ENCODE peak calls at places on chromosomes 12 and 14, in six cellular contexts. L, S, I, Y, T and J are unnamed samples.

GRCh38 chr14:53054457-53054856 is 98.7 kb downstream of the DDHD1 start:
- DNase-seq in Y (no peak), S (no peak), L (no peak), I (no peak), T (no peak), J (no peak)

GRCh38 chr12:89225808-89226368 is 126.4 kb downstream of the DUSP6 start:
- DNase-seq in Y (peak; percentile 89), L (no peak), I (no peak), T (peak; percentile 97), S (no peak), J (peak; percentile 86)

GRCh38 chr12:118164798-118165486 is 29.0 kb downstream of the PEBP1 start:
- DNase-seq in T (peak; percentile 68), S (no peak), L (no peak), I (no peak), Y (peak; percentile 37), J (peak; percentile 37)

GRCh38 chr14:70789361-70789760 is 20.0 kb downstream of the MAP3K9 start:
- DNase-seq in S (no peak), Y (peak; percentile 80), T (no peak), I (no peak), L (no peak), J (no peak)

GRCh38 chr14:22070119-22070982 is 396.7 kb upstream of the OR4E1 start:
- DNase-seq in Y (no peak), T (no peak), L (no peak), S (no peak), I (no peak), J (no peak)

GRCh38 chr12:9064201-9064814 is 51.4 kb downstream of the A2M start:
- DNase-seq in S (peak; percentile 65), I (no peak), L (peak; percentile 52), Y (peak; percentile 50), T (peak; percentile 56), J (peak; percentile 59)

GRCh38 chr12:52243264-52243773 is 10.3 kb downstream of the KRT7 start:
- DNase-seq in Y (peak; percentile 74), S (no peak), T (peak; percentile 89), L (no peak), I (no peak), J (peak; percentile 89)

GRCh38 chr12:795305-795704 is 42.9 kb downstream of the WNK1 start:
- DNase-seq in T (no peak), L (no peak), Y (peak; percentile 14), I (no peak), S (no peak), J (no peak)

GRCh38 chr14:96086032-96086431 is 46.9 kb downstream of the C14orf132 start:
- DNase-seq in L (no peak), I (no peak), S (no peak), T (no peak), Y (peak; percentile 77), J (peak; percentile 79)

GRCh38 chr12:47094804-47095203 is 15.0 kb upstream of the AMIGO2 start:
- DNase-seq in S (no peak), Y (peak; percentile 92), T (no peak), I (no peak), L (no peak), J (peak; percentile 90)

GRCh38 chr12:5259523-5259922 is 172.4 kb upstream of the NTF3 start:
- DNase-seq in S (no peak), Y (peak; percentile 91), L (no peak), T (no peak), I (no peak), J (no peak)

GRCh38 chr14:33646692-33647260 is 304.1 kb downstream of the EGLN3 start:
- DNase-seq in L (no peak), T (no peak), I (no peak), Y (peak; percentile 90), S (no peak), J (peak; percentile 85)

GRCh38 chr12:118328486-118329340 is 44.0 kb downstream of the TAOK3 start:
- DNase-seq in S (no peak), I (no peak), Y (no peak), L (no peak), T (no peak), J (no peak)

GRCh38 chr14:105878554-105878953 is 352.2 kb downstream of the TMEM121 start:
- DNase-seq in S (no peak), T (no peak), I (no peak), Y (no peak), L (no peak), J (no peak)

GRCh38 chr12:67026847-67027246 is 242.3 kb upstream of the CAND1 start:
- DNase-seq in I (no peak), T (peak; percentile 11), L (no peak), Y (no peak), S (no peak), J (no peak)

GRCh38 chr12:58888131-58888783 is 32.0 kb downstream of the LRIG3 start:
- DNase-seq in Y (peak; percentile 77), T (peak; percentile 80), L (no peak), I (no peak), S (peak; percentile 26), J (peak; percentile 99)

GRCh38 chr14:69780952-69781351 is 14.0 kb downstream of the SRSF5 start:
- DNase-seq in Y (no peak), T (no peak), L (no peak), I (no peak), S (no peak), J (no peak)

GRCh38 chr14:94681300-94682060 is 69.3 kb downstream of the SERPINA3 start:
- DNase-seq in I (no peak), T (no peak), L (no peak), S (no peak), Y (peak; percentile 44), J (peak; percentile 53)

GRCh38 chr14:104118006-104118844 is 20.2 kb upstream of the KIF26A start:
- DNase-seq in Y (no peak), T (no peak), S (no peak), I (no peak), L (peak; percentile 18), J (no peak)

GRCh38 chr12:64273527-64274403 is 51.7 kb upstream of the KICS2 start:
- DNase-seq in Y (peak; percentile 27), S (no peak), T (no peak), I (no peak), L (no peak), J (no peak)

GRCh38 chr12:27870939-27871338 is 90.9 kb upstream of the MANSC4 start:
- DNase-seq in L (no peak), I (no peak), T (no peak), Y (peak; percentile 70), S (no peak), J (no peak)

GRCh38 chr12:20376984-20377383 is 8.6 kb downstream of the PDE3A start:
- DNase-seq in S (no peak), I (no peak), Y (no peak), T (no peak), L (no peak), J (peak; percentile 22)

GRCh38 chr14:102691763-102692162 is 85.5 kb upstream of the TRAF3 start:
- DNase-seq in Y (no peak), L (no peak), T (peak; percentile 37), S (no peak), I (no peak), J (no peak)

GRCh38 chr12:57733928-57734327 is 4.6 kb downstream of the AGAP2 start:
- DNase-seq in I (no peak), L (no peak), T (no peak), S (no peak), Y (no peak), J (no peak)

GRCh38 chr12:13968281-13968680 is 13.1 kb downstream of the GRIN2B start:
- DNase-seq in S (no peak), T (no peak), L (no peak), I (no peak), Y (no peak), J (no peak)

GRCh38 chr12:88553941-88554658 is 26.2 kb downstream of the KITLG start:
- DNase-seq in S (no peak), T (peak; percentile 90), I (no peak), Y (peak; percentile 80), L (no peak), J (peak; percentile 92)

GRCh38 chr14:70280931-70281330 is 78.6 kb downstream of the COX16 start:
- DNase-seq in I (no peak), Y (no peak), T (no peak), L (no peak), S (no peak), J (no peak)

GRCh38 chr12:11650279-11650696 is 814 bp downstream of the ETV6 start:
- DNase-seq in L (peak; percentile 29), T (no peak), I (no peak), S (no peak), Y (no peak), J (no peak)

GRCh38 chr12:69633061-69633460 is 22.4 kb upstream of the LRRC10 start:
- DNase-seq in I (no peak), L (no peak), T (no peak), S (no peak), Y (no peak), J (peak; percentile 12)

GRCh38 chr12:852864-853263 is 96.6 kb downstream of the RAD52 start:
- DNase-seq in T (no peak), Y (no peak), S (no peak), L (no peak), I (no peak), J (no peak)